ENCODE peak calls at places on chromosomes 13 and 19, in six cellular contexts. P is neuronal stem cell, H is H9, K is IMR-90, T is mesendoderm, R is mesenchymal stem cell. O is an unnamed sample.

GRCh38 chr13:77112961-77113360 is 86.0 kb upstream of the FBXL3 start:
- DNase-seq in T (no peak), R (no peak), P (no peak), K (no peak), H (no peak), O (no peak)

GRCh38 chr13:43363156-43363918 is 340.0 kb downstream of the DNAJC15 start:
- DNase-seq in R (peak; percentile 79), P (no peak), K (peak; percentile 40), H (no peak), T (no peak), O (no peak)

GRCh38 chr13:113856716-113857065 is 7.2 kb downstream of the GAS6 start:
- DNase-seq in T (no peak), H (peak; percentile 20), R (peak; percentile 76), P (no peak), K (peak; percentile 78), O (peak; percentile 32)

GRCh38 chr13:60134376-60134775 is 29.4 kb downstream of the DIAPH3 start:
- DNase-seq in T (peak; percentile 79), R (peak; percentile 24), P (no peak), K (no peak), H (peak; percentile 52), O (no peak)

GRCh38 chr13:39612023-39612637 is 9.1 kb upstream of the LHFPL6 start:
- DNase-seq in H (peak; percentile 44), T (peak; percentile 78), K (peak; percentile 78), P (peak; percentile 69), R (peak; percentile 76), O (peak; percentile 76)

GRCh38 chr13:88000239-88000638 is 329.1 kb downstream of the SLITRK5 start:
- DNase-seq in H (no peak), K (peak; percentile 1), R (peak; percentile 55), T (peak; percentile 42), P (no peak), O (no peak)

GRCh38 chr13:47474326-47474725 is 526.7 kb downstream of the SUCLA2 start:
- DNase-seq in H (no peak), R (no peak), K (peak; percentile 27), T (no peak), P (no peak), O (no peak)

GRCh38 chr13:113491418-113491883 is 940 bp upstream of the DCUN1D2 start:
- DNase-seq in T (peak; percentile 54), K (peak; percentile 14), R (peak; percentile 54), H (no peak), P (peak; percentile 21), O (peak; percentile 70)

GRCh38 chr13:80211573-80211972 is 129.4 kb downstream of the SPRY2 start:
- DNase-seq in T (no peak), R (no peak), H (no peak), K (no peak), P (no peak), O (no peak)

GRCh38 chr13:23399254-23399796 is 34.2 kb downstream of the SACS start:
- DNase-seq in K (no peak), T (peak; percentile 20), P (no peak), H (peak; percentile 76), R (no peak), O (no peak)

GRCh38 chr13:100473087-100473486 is 115.5 kb downstream of the GGACT start:
- DNase-seq in T (peak; percentile 73), R (no peak), H (no peak), P (peak; percentile 26), K (no peak), O (no peak)

GRCh38 chr13:111659236-111659635 is 338.8 kb downstream of the TEX29 start:
- DNase-seq in T (no peak), P (no peak), H (peak; percentile 22), K (no peak), R (no peak), O (no peak)

GRCh38 chr19:46639356-46640061 is 3.5 kb upstream of the GNG8 start:
- DNase-seq in P (no peak), T (peak; percentile 74), H (no peak), K (peak; percentile 58), R (peak; percentile 89), O (no peak)

GRCh38 chr19:41641879-41642485 is 15.1 kb upstream of the CEACAM4 start:
- DNase-seq in T (peak; percentile 46), P (peak; percentile 9), H (peak; percentile 65), K (peak; percentile 37), R (peak; percentile 29), O (no peak)

GRCh38 chr19:49679832-49680472 is 2.9 kb downstream of the PRMT1 start:
- DNase-seq in T (no peak), R (no peak), P (no peak), H (no peak), K (no peak), O (no peak)

GRCh38 chr13:32650705-32651311 is 64.6 kb downstream of the PDS5B start:
- DNase-seq in P (peak; percentile 33), R (peak; percentile 74), K (peak; percentile 75), T (peak; percentile 78), H (peak; percentile 58), O (no peak)

GRCh38 chr19:19103167-19103566 is 35.1 kb downstream of the TMEM161A start:
- DNase-seq in K (no peak), P (no peak), T (no peak), H (no peak), R (no peak), O (no peak)

GRCh38 chr19:17285415-17286135 is 3.9 kb downstream of the ANKLE1 start:
- DNase-seq in T (no peak), H (no peak), P (no peak), K (no peak), R (no peak), O (no peak)

GRCh38 chr19:17279436-17279835 is 2.3 kb upstream of the ANKLE1 start:
- DNase-seq in P (no peak), R (no peak), T (no peak), H (no peak), K (no peak), O (no peak)

GRCh38 chr19:17281391-17282304 is at the start of gene ANKLE1:
- DNase-seq in P (no peak), K (no peak), R (no peak), T (no peak), H (peak; percentile 77), O (peak; percentile 79)

GRCh38 chr19:17283504-17283996 is 1.8 kb downstream of the ANKLE1 start:
- DNase-seq in T (no peak), R (no peak), K (no peak), H (no peak), P (no peak), O (no peak)

DNA sequence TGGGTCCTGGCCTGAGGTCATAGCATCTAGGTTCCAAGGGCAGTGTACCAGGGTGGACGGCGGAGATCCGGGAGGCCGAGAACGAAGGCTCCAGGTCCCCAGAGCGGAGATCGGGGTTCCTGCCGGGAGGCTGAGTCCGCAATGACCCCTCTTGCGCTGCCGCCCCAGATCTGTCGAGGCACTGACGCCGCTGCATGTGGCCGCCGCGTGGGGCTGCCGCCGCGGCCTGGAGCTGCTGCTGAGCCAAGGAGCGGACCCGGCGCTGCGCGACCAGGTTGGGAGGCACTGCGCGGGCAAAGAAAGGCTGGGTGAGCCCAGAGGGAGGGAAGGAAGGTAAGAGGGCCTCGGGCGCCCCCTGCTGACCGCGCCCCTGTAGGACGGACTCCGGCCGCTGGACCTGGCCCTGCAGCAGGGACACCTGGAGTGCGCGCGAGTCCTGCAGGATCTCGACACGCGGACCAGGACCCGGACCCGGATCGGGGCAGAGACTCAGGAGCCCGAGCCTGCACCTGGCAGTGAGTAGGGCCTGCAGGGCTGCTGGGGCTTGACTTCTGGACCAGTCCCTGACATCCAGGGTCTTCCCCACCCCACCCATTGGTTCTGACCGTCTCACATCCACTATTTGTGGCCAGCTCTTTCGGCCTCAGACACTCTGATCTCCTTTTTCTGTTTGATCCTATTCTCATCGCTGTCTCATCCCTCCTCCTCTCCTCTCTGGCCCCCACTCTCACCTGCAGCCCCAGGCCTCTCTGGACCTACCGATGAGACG is 971 bp downstream of the ANKLE1 start:
- DNase-seq in K (peak; percentile 62), P (peak; percentile 81), T (peak; percentile 89), H (peak; percentile 92), R (peak; percentile 69), O (no peak)
- H3K4ac ChIP-seq in K (no peak overlapping the region), P (no peak overlapping the region), T (no peak overlapping the region), H (no peak overlapping the region), R (no peak overlapping the region), O (no peak overlapping the region)

GRCh38 chr19:10805075-10805757 is 30.8 kb downstream of the TMED1 start:
- DNase-seq in T (no peak), P (no peak), K (no peak), R (no peak), H (no peak), O (no peak)

GRCh38 chr19:10805758-10806247 is 30.2 kb downstream of the TMED1 start:
- DNase-seq in H (no peak), R (no peak), P (no peak), K (no peak), T (no peak), O (no peak)

GRCh38 chr19:10800488-10800887 is 35.5 kb downstream of the TMED1 start:
- DNase-seq in H (no peak), P (no peak), K (peak; percentile 16), R (no peak), T (no peak), O (no peak)

GRCh38 chr19:10803252-10803651 is 32.8 kb downstream of the TMED1 start:
- DNase-seq in R (no peak), K (no peak), P (no peak), T (no peak), H (no peak), O (no peak)

DNA sequence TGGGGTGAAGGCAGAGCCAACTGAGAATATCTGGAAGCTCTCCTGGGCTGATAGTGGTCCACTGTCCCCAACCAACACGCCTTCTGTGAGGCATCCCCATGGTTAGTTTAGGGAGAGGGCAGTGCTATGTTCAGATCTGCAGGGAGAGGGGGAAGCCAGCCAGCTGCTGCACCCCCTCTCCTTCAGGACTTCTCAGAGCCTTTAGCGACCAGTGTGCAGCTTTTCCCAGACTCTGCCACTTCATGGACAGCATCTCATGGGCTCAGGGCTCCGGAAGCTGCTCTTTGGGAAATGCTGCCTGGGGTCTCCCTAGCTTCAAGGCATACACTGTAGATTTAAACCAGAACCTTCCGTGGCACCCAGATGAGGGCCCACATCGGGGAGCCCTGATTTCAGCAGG is 33.5 kb downstream of the TMED1 start:
- DNase-seq in T (no peak), P (no peak), H (no peak), K (no peak), R (no peak), O (no peak)
- H3K4ac ChIP-seq in T (no peak overlapping the region), P (no peak overlapping the region), H (no peak overlapping the region), K (no peak overlapping the region), R (no peak overlapping the region), O (no peak overlapping the region)

DNA sequence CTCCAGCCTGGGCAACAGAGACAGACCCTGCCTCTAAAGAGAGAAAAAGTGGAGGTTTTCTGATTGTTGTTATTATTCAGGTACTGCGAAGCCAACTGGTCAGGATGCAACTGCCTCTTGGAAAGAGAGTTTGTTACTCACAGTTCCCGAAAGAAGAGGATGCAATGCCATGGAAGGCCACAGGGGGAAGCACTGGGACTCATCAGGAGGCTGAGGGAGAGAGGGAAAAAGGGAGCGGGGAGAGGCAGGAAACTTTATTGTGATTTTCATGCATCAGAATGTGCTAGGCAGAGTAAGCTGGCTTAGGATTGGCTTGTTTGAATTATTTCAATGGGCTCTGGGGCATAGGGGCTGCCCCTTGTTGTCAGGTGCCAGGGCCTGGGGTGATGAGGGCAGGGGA is 27.6 kb downstream of the MYO9B start:
- DNase-seq in P (no peak), K (peak; percentile 45), T (peak; percentile 74), H (peak; percentile 75), R (peak; percentile 58), O (peak; percentile 90)
- H3K4ac ChIP-seq in P (no peak overlapping the region), K (no peak overlapping the region), T (no peak overlapping the region), H (no peak overlapping the region), R (no peak overlapping the region), O (no peak overlapping the region)

DNA sequence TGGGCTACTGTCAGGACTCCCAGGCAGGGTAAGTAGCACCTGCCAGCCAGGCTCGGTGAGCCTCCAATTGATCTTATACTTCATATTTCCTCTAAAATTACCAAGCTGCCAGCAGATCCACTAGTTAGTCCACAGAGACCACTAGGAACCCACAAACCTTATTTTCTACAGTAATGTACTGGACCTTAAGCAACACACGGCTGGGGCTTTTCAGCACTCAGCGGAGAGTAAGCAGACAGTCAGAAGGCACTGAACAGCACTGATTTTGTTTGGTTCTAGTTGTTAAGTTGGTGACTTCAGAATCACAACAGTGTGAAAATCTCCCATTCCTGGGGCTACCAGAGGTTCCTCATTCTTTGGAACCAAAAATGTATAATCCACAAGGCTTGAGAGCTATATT is 56.1 kb downstream of the MRPL57 start:
- DNase-seq in T (no peak), R (no peak), P (no peak), H (no peak), K (no peak), O (no peak)
- H3K4ac ChIP-seq in T (no peak overlapping the region), R (no peak overlapping the region), P (no peak overlapping the region), H (no peak overlapping the region), K (no peak overlapping the region), O (no peak overlapping the region)